ENCODE peak calls at places on chromosome 18, in ten cellular contexts. C, X, S, Y, E, W, I, K, N and Z are unnamed samples.

GRCh38 chr18:5630057-5630765 is 86.4 kb upstream of the EPB41L3 start:
- DNase-seq in Y (peak; percentile 95), S (peak; percentile 74), N (peak; percentile 60), E (peak; percentile 90), I (peak; percentile 74), X (no peak), W (peak; percentile 70), C (peak; percentile 74), K (peak; percentile 91), Z (peak; percentile 40)

GRCh38 chr18:6653880-6654279 is 75.6 kb upstream of the ARHGAP28 start:
- DNase-seq in S (no peak), C (no peak), Y (peak; percentile 2), E (no peak), K (no peak), I (no peak), W (no peak), X (no peak), N (no peak), Z (no peak)

GRCh38 chr18:6487968-6488367 is 73.3 kb upstream of the L3MBTL4 start:
- DNase-seq in S (no peak), I (no peak), K (no peak), Y (no peak), E (no peak), N (no peak), W (no peak), X (no peak), C (no peak), Z (no peak)

GRCh38 chr18:37617623-37618022 is 52.0 kb upstream of the CELF4 start:
- DNase-seq in I (no peak), W (no peak), K (no peak), Y (no peak), N (no peak), X (no peak), C (no peak), S (no peak), E (no peak), Z (no peak)

GRCh38 chr18:26121476-26121875 is 12.2 kb upstream of the PSMA8 start:
- DNase-seq in Y (no peak), X (no peak), E (no peak), C (no peak), I (no peak), W (no peak), N (no peak), S (no peak), K (no peak), Z (no peak)

GRCh38 chr18:79527656-79528055 is 131.9 kb downstream of the NFATC1 start:
- DNase-seq in E (no peak), I (no peak), X (no peak), C (no peak), S (no peak), W (no peak), N (no peak), Y (no peak), K (no peak), Z (no peak)

GRCh38 chr18:48027401-48027931 is 97.0 kb upstream of the SMAD2 start:
- DNase-seq in S (peak; percentile 30), W (no peak), Y (no peak), E (no peak), I (no peak), X (no peak), C (no peak), K (no peak), N (peak; percentile 25), Z (no peak)

GRCh38 chr18:23661735-23662308 is 889 bp downstream of the ANKRD29 start:
- DNase-seq in E (no peak), C (no peak), K (no peak), X (no peak), N (no peak), S (no peak), Y (no peak), W (no peak), I (no peak), Z (no peak)

GRCh38 chr18:27695509-27695908 is 481.4 kb downstream of the CDH2 start:
- DNase-seq in K (peak; percentile 51), E (no peak), N (no peak), C (no peak), X (no peak), Y (no peak), I (no peak), W (peak; percentile 50), S (no peak), Z (no peak)

GRCh38 chr18:9782073-9782857 is 74.2 kb downstream of the RAB31 start:
- DNase-seq in C (no peak), W (peak; percentile 96), K (no peak), S (no peak), Y (no peak), N (no peak), X (peak; percentile 40), E (no peak), I (no peak), Z (no peak)

GRCh38 chr18:59381949-59382348 is 22.9 kb upstream of the LMAN1 start:
- DNase-seq in E (no peak), W (no peak), I (no peak), K (no peak), S (no peak), Y (no peak), X (no peak), N (no peak), C (no peak), Z (no peak)

GRCh38 chr18:58557013-58557435 is 71.9 kb downstream of the ALPK2 start:
- DNase-seq in S (no peak), E (no peak), W (no peak), Y (no peak), K (no peak), X (no peak), I (no peak), C (no peak), N (no peak), Z (no peak)

GRCh38 chr18:34661464-34662087 is 48.5 kb upstream of the DTNA start:
- DNase-seq in Y (peak; percentile 53), E (peak; percentile 27), I (peak; percentile 36), S (peak; percentile 13), K (peak; percentile 68), C (no peak), X (peak; percentile 15), N (no peak), W (peak; percentile 25), Z (no peak)

GRCh38 chr18:46649071-46649862 is 7.8 kb downstream of the LOXHD1 start:
- DNase-seq in I (no peak), X (no peak), Y (no peak), N (no peak), K (no peak), C (no peak), W (no peak), E (no peak), S (no peak), Z (no peak)

GRCh38 chr18:6561893-6562292 is 147.2 kb upstream of the L3MBTL4 start:
- DNase-seq in X (no peak), N (no peak), I (no peak), W (no peak), S (no peak), C (no peak), Y (no peak), K (peak; percentile 64), E (no peak), Z (no peak)

GRCh38 chr18:41938445-41938844 is 16.6 kb upstream of the PIK3C3 start:
- DNase-seq in Y (no peak), K (no peak), W (peak; percentile 97), E (no peak), I (no peak), C (no peak), X (no peak), N (no peak), S (no peak), Z (no peak)

GRCh38 chr18:7133181-7133580 is 15.6 kb upstream of the LAMA1 start:
- DNase-seq in E (no peak), K (no peak), W (peak; percentile 41), X (no peak), S (no peak), I (no peak), Y (no peak), C (no peak), N (no peak), Z (no peak)

GRCh38 chr18:808086-808485 is 4.0 kb downstream of the YES1 start:
- DNase-seq in I (no peak), X (no peak), E (no peak), W (peak; percentile 47), Y (no peak), K (peak; percentile 6), S (no peak), N (no peak), C (no peak), Z (no peak)

GRCh38 chr18:80023173-80023572 is 11.1 kb upstream of the RBFA start:
- DNase-seq in C (no peak), E (no peak), Y (no peak), X (no peak), W (no peak), K (no peak), S (no peak), N (no peak), I (no peak), Z (no peak)

GRCh38 chr18:55998071-55998522 is 410.1 kb upstream of the TCF4 start:
- DNase-seq in I (no peak), K (no peak), Y (no peak), C (no peak), E (peak; percentile 12), S (no peak), X (no peak), W (peak; percentile 69), N (peak; percentile 77), Z (peak; percentile 63)

GRCh38 chr18:961644-962355 is 57.1 kb downstream of the ADCYAP1 start:
- DNase-seq in I (peak; percentile 34), K (peak; percentile 23), Y (peak; percentile 45), N (no peak), X (peak; percentile 45), W (peak; percentile 32), S (peak; percentile 48), C (peak; percentile 67), E (peak; percentile 64), Z (no peak)

GRCh38 chr18:78242307-78242643 is 737.3 kb upstream of the SALL3 start:
- DNase-seq in Y (no peak), W (no peak), C (peak; percentile 70), I (no peak), N (no peak), E (no peak), K (no peak), X (no peak), S (no peak), Z (no peak)

GRCh38 chr18:39962546-39962945 is 1992.5 kb upstream of the PIK3C3 start:
- DNase-seq in S (no peak), Y (no peak), K (no peak), X (no peak), N (no peak), C (no peak), W (no peak), E (no peak), I (no peak), Z (no peak)

GRCh38 chr18:70228546-70228945 is 23.1 kb upstream of the RTTN start:
- DNase-seq in S (no peak), I (no peak), E (no peak), Y (no peak), W (no peak), K (no peak), C (no peak), N (no peak), X (no peak), Z (no peak)

GRCh38 chr18:10122116-10122515 is 208.3 kb downstream of the VAPA start:
- DNase-seq in S (no peak), X (peak; percentile 84), K (peak; percentile 77), I (no peak), Y (peak; percentile 88), E (no peak), W (peak; percentile 90), N (no peak), C (no peak), Z (no peak)

GRCh38 chr18:44700652-44701051 is 20.0 kb downstream of the SETBP1 start:
- DNase-seq in N (no peak), S (no peak), W (peak; percentile 70), X (no peak), E (no peak), I (peak; percentile 50), C (no peak), K (no peak), Y (no peak), Z (no peak)

GRCh38 chr18:43757273-43757672 is 480.0 kb upstream of the SYT4 start:
- DNase-seq in S (no peak), I (no peak), K (no peak), X (no peak), N (no peak), E (no peak), Y (no peak), C (no peak), W (no peak), Z (no peak)

GRCh38 chr18:867257-867656 is 37.4 kb upstream of the ADCYAP1 start:
- DNase-seq in N (no peak), I (no peak), X (no peak), S (no peak), K (no peak), E (no peak), C (no peak), Y (no peak), W (no peak), Z (no peak)